ENCODE peak calls at places on chromosomes 2 and 18, in eight cellular contexts. B is B cell; U is aorta; L is cardiac septum; J is MCF 10A; P is activated naive CD4-positive, alpha-beta T cell; H is HTR-8/SVneo; R is astrocyte. Y is an unnamed sample.

GRCh38 chr2:233718552-233718951 is at the start of gene UGT1A4:
- DNase-seq in B (no peak), U (no peak), L (no peak), J (no peak), P (no peak), H (no peak), R (no peak), Y (no peak)

GRCh38 chr2:53202063-53202462 is 565.5 kb upstream of the CHAC2 start:
- DNase-seq in B (no peak), U (no peak), L (no peak), J (peak), P (no peak), H (peak), R (peak), Y (no peak)

GRCh38 chr2:130985206-130985779 is 108.0 kb downstream of the FAM168B start:
- DNase-seq in B (no peak), U (no peak), L (no peak), J (no peak), P (no peak), H (no peak), R (no peak), Y (no peak)

GRCh38 chr2:165454905-165455304 is 14.6 kb upstream of the CSRNP3 start:
- DNase-seq in B (no peak), U (no peak), L (no peak), J (no peak), P (no peak), H (no peak), R (no peak), Y (no peak)

GRCh38 chr2:152718909-152719645 is 657 bp downstream of the ARL6IP6 start:
- DNase-seq in B (no peak), U (no peak), L (no peak), J (peak), P (no peak), H (no peak), R (peak), Y (no peak)

GRCh38 chr2:176812376-176812775 is 400.2 kb upstream of the HNRNPA3 start:
- DNase-seq in B (no peak), U (no peak), L (no peak), J (no peak), P (no peak), H (no peak), R (no peak), Y (no peak)

GRCh38 chr18:36476433-36476832 is 178.9 kb downstream of the FHOD3 start:
- DNase-seq in B (no peak), U (no peak), L (no peak), J (no peak), P (no peak), H (no peak), R (no peak), Y (no peak)

GRCh38 chr2:201363857-201364560 is 6.9 kb upstream of the FLACC1 start:
- DNase-seq in B (peak), U (no peak), L (no peak), J (peak), P (no peak), H (peak), R (peak), Y (peak)

GRCh38 chr2:101327863-101328394 is 19.4 kb upstream of the RNF149 start:
- DNase-seq in B (no peak), U (no peak), L (no peak), J (peak), P (no peak), H (no peak), R (no peak), Y (no peak)

GRCh38 chr2:152385718-152386117 is 50.7 kb downstream of the FMNL2 start:
- DNase-seq in B (no peak), U (no peak), L (no peak), J (no peak), P (no peak), H (no peak), R (no peak), Y (no peak)

GRCh38 chr2:224930124-224930523 is 112.1 kb downstream of the DOCK10 start:
- DNase-seq in B (no peak), U (no peak), L (no peak), J (no peak), P (no peak), H (no peak), R (no peak), Y (peak)

GRCh38 chr2:152580722-152581121 is 136.5 kb downstream of the PRPF40A start:
- DNase-seq in B (no peak), U (no peak), L (no peak), J (no peak), P (no peak), H (no peak), R (no peak), Y (no peak)

GRCh38 chr2:10120938-10121574 is 1.5 kb upstream of the RRM2 start:
- DNase-seq in B (no peak), U (no peak), L (no peak), J (peak), P (no peak), H (no peak), R (peak), Y (no peak)

GRCh38 chr18:6927136-6927535 is 190.5 kb downstream of the LAMA1 start:
- DNase-seq in B (no peak), U (no peak), L (no peak), J (no peak), P (no peak), H (no peak), R (no peak), Y (no peak)

GRCh38 chr2:127106998-127107621 is at the start of gene BIN1:
- DNase-seq in B (peak), U (peak), L (peak), J (peak), P (peak), H (peak), R (peak), Y (peak)

GRCh38 chr18:64037812-64038414 is 68.0 kb downstream of the SERPINB8 start:
- DNase-seq in B (peak), U (no peak), L (no peak), J (peak), P (no peak), H (peak), R (peak), Y (no peak)

GRCh38 chr2:9770006-9770307 is 73.3 kb upstream of the TAF1B start:
- DNase-seq in B (no peak), U (no peak), L (no peak), J (no peak), P (no peak), H (no peak), R (no peak), Y (no peak)

GRCh38 chr18:38077219-38077618 is 511.6 kb upstream of the CELF4 start:
- DNase-seq in B (no peak), U (no peak), L (no peak), J (peak), P (no peak), H (no peak), R (no peak), Y (no peak)

GRCh38 chr18:26088482-26088881 is 1.9 kb downstream of the SS18 start:
- DNase-seq in B (no peak), U (no peak), L (no peak), J (peak), P (no peak), H (no peak), R (peak), Y (no peak)

GRCh38 chr18:8283901-8284585 is 325.2 kb upstream of the RAB12 start:
- DNase-seq in B (no peak), U (no peak), L (no peak), J (no peak), P (no peak), H (no peak), R (peak), Y (no peak)

GRCh38 chr2:96866149-96866548 is 3.7 kb downstream of the SEMA4C start:
- DNase-seq in B (no peak), U (peak), L (no peak), J (no peak), P (no peak), H (no peak), R (no peak), Y (no peak)

GRCh38 chr18:59308201-59309014 is 10.0 kb downstream of the CPLX4 start:
- DNase-seq in B (peak), U (peak), L (peak), J (peak), P (peak), H (peak), R (peak), Y (peak)

GRCh38 chr18:70195852-70196434 is 9.5 kb downstream of the RTTN start:
- DNase-seq in B (no peak), U (no peak), L (no peak), J (peak), P (no peak), H (no peak), R (peak), Y (no peak)

GRCh38 chr2:101140978-101141655 is 10.1 kb downstream of the TBC1D8 start:
- DNase-seq in B (no peak), U (no peak), L (no peak), J (peak), P (no peak), H (no peak), R (no peak), Y (no peak)

GRCh38 chr2:18619091-18619490 is 29.7 kb upstream of the NT5C1B start:
- DNase-seq in B (no peak), U (no peak), L (no peak), J (no peak), P (no peak), H (no peak), R (no peak), Y (no peak)

GRCh38 chr2:48081317-48081628 is 175.0 kb upstream of the FBXO11 start:
- DNase-seq in B (no peak), U (no peak), L (no peak), J (no peak), P (no peak), H (no peak), R (no peak), Y (no peak)

GRCh38 chr18:58699551-58699950 is 28.3 kb downstream of the MALT1 start:
- DNase-seq in B (no peak), U (no peak), L (no peak), J (peak), P (no peak), H (no peak), R (no peak), Y (no peak)

GRCh38 chr2:110961024-110961423 is 159.7 kb upstream of the BCL2L11 start:
- DNase-seq in B (no peak), U (no peak), L (no peak), J (no peak), P (no peak), H (no peak), R (no peak), Y (no peak)

GRCh38 chr2:213710164-213710563 is 425.9 kb downstream of the SPAG16 start:
- DNase-seq in B (no peak), U (no peak), L (no peak), J (no peak), P (no peak), H (no peak), R (no peak), Y (no peak)

GRCh38 chr2:235381261-235381912 is 112.5 kb upstream of the AGAP1 start:
- DNase-seq in B (no peak), U (no peak), L (no peak), J (no peak), P (no peak), H (no peak), R (peak), Y (no peak)

GRCh38 chr2:218138047-218138446 is 12.2 kb downstream of the CXCR2 start:
- DNase-seq in B (no peak), U (no peak), L (no peak), J (no peak), P (no peak), H (no peak), R (no peak), Y (no peak)

GRCh38 chr2:240904216-240905175 is 1.6 kb upstream of the CROCC2 start:
- DNase-seq in B (no peak), U (peak), L (no peak), J (no peak), P (no peak), H (no peak), R (no peak), Y (no peak)

GRCh38 chr2:238668426-238668825 is 179.5 kb upstream of the TWIST2 start:
- DNase-seq in B (no peak), U (no peak), L (no peak), J (no peak), P (no peak), H (no peak), R (no peak), Y (no peak)

GRCh38 chr18:37179384-37179783 is 350.5 kb downstream of the KIAA1328 start:
- DNase-seq in B (no peak), U (no peak), L (no peak), J (no peak), P (no peak), H (no peak), R (no peak), Y (no peak)

GRCh38 chr2:145383961-145384360 is 864.0 kb upstream of the ZEB2 start:
- DNase-seq in B (no peak), U (no peak), L (no peak), J (no peak), P (no peak), H (no peak), R (no peak), Y (no peak)

GRCh38 chr2:29063056-29063455 is 11.3 kb downstream of the PCARE start:
- DNase-seq in B (no peak), U (no peak), L (no peak), J (no peak), P (no peak), H (no peak), R (no peak), Y (no peak)